ENCODE peak calls at places on chromosome 12, in ten cellular contexts. M is Daoy; E is stimulated activated naive CD8-positive, alpha-beta T cell treated with anti-CD3 and anti-CD28 coated beads, Interleukin-15, amount 100 ng/mL, for 72 hours; W is GM12878; Z is fibroblast of mammary gland; P is cerebellum; U is iris pigment epithelial cell; T is WTC11; K is T-helper 1 cell; B is epithelial cell of esophagus. S is an unnamed sample.

GRCh38 chr12:96044017-96044985 is 8.9 kb upstream of the LTA4H start:
- DNase-seq in M (peak; percentile 36), E (no peak), W (no peak), Z (peak; percentile 83), P (no peak), U (peak; percentile 58), T (no peak), K (no peak), B (peak; percentile 46), S (peak; percentile 60)

GRCh38 chr12:52742196-52742580 is 35.0 kb downstream of the KRT76 start:
- DNase-seq in M (no peak), E (no peak), W (no peak), Z (no peak), P (no peak), U (no peak), T (no peak), K (no peak), B (no peak), S (no peak)

GRCh38 chr12:9107542-9107873 is 8.2 kb downstream of the A2M start:
- DNase-seq in M (no peak), E (no peak), W (no peak), Z (no peak), P (no peak), U (no peak), T (no peak), K (no peak), B (no peak), S (no peak)

GRCh38 chr12:119705182-119705581 is 37.2 kb downstream of the PRKAB1 start:
- DNase-seq in M (no peak), E (no peak), W (no peak), Z (no peak), P (no peak), U (no peak), T (no peak), K (no peak), B (no peak), S (no peak)

GRCh38 chr12:26749781-26750180 is 83.2 kb downstream of the ITPR2 start:
- DNase-seq in M (no peak), E (no peak), W (no peak), Z (no peak), P (no peak), U (no peak), T (no peak), K (no peak), B (peak; percentile 74), S (no peak)

GRCh38 chr12:15638231-15638630 is 151.0 kb downstream of the EPS8 start:
- DNase-seq in M (no peak), E (no peak), W (no peak), Z (no peak), P (no peak), U (no peak), T (no peak), K (no peak), B (no peak), S (no peak)

GRCh38 chr12:11901687-11902524 is 168.8 kb upstream of the BCL2L14 start:
- DNase-seq in M (no peak), E (no peak), W (no peak), Z (no peak), P (no peak), U (no peak), T (no peak), K (no peak), B (no peak), S (no peak)

GRCh38 chr12:122293081-122293480 is 26.8 kb upstream of the VPS33A start:
- DNase-seq in M (no peak), E (no peak), W (peak; percentile 55), Z (no peak), P (no peak), U (peak; percentile 8), T (no peak), K (no peak), B (no peak), S (no peak)

GRCh38 chr12:94047781-94048567 is 100.4 kb upstream of the PLXNC1 start:
- DNase-seq in M (no peak), E (no peak), W (peak; percentile 21), Z (no peak), P (no peak), U (no peak), T (no peak), K (no peak), B (peak; percentile 88), S (no peak)

GRCh38 chr12:129073157-129073915 is 220.1 kb downstream of the GLT1D1 start:
- DNase-seq in M (peak; percentile 82), E (no peak), W (no peak), Z (no peak), P (no peak), U (no peak), T (no peak), K (no peak), B (no peak), S (peak; percentile 4)

GRCh38 chr12:111166779-111167540 is 201.9 kb downstream of the PHETA1 start:
- DNase-seq in M (no peak), E (no peak), W (no peak), Z (no peak), P (peak; percentile 12), U (no peak), T (no peak), K (no peak), B (no peak), S (no peak)